ENCODE peak calls at places on chromosomes 2 and 18, in ten cellular contexts. One of them, this sample, is unnamed.

GRCh38 chr2:153360239-153360638 is 118.3 kb downstream of the RPRM start:
- DNase-seq in CD4-positive, alpha-beta T cell: no peak
- DNase-seq in ovary: no peak
- DNase-seq in heart left ventricle: no peak
- DNase-seq in esophagus squamous epithelium: no peak
- DNase-seq in omental fat pad: no peak
- DNase-seq in cardiac muscle cell: peak
- DNase-seq in stomach: no peak
- DNase-seq in kidney: peak
- DNase-seq in endothelial cell: no peak
- DNase-seq in this sample: no peak

GRCh38 chr2:170454471-170455372 is 260.4 kb upstream of the SP5 start:
- DNase-seq in kidney: no peak
- DNase-seq in omental fat pad: no peak
- DNase-seq in ovary: no peak
- DNase-seq in endothelial cell: no peak
- DNase-seq in stomach: no peak
- DNase-seq in CD4-positive, alpha-beta T cell: no peak
- DNase-seq in cardiac muscle cell: no peak
- DNase-seq in heart left ventricle: no peak
- DNase-seq in esophagus squamous epithelium: no peak
- DNase-seq in this sample: no peak

GRCh38 chr2:176637497-176638166 is 368.4 kb downstream of the MTX2 start:
- DNase-seq in heart left ventricle: peak
- DNase-seq in omental fat pad: no peak
- DNase-seq in endothelial cell: peak
- DNase-seq in esophagus squamous epithelium: no peak
- DNase-seq in cardiac muscle cell: no peak
- DNase-seq in CD4-positive, alpha-beta T cell: no peak
- DNase-seq in kidney: peak
- DNase-seq in ovary: peak
- DNase-seq in stomach: no peak
- DNase-seq in this sample: no peak

GRCh38 chr2:55883339-55883738 is 40.2 kb downstream of the EFEMP1 start:
- DNase-seq in kidney: no peak
- DNase-seq in stomach: peak
- DNase-seq in CD4-positive, alpha-beta T cell: no peak
- DNase-seq in heart left ventricle: no peak
- DNase-seq in cardiac muscle cell: no peak
- DNase-seq in ovary: peak
- DNase-seq in esophagus squamous epithelium: no peak
- DNase-seq in omental fat pad: no peak
- DNase-seq in endothelial cell: no peak
- DNase-seq in this sample: no peak

GRCh38 chr2:120805590-120805989 is 69.9 kb downstream of the GLI2 start:
- DNase-seq in stomach: no peak
- DNase-seq in cardiac muscle cell: no peak
- DNase-seq in CD4-positive, alpha-beta T cell: no peak
- DNase-seq in omental fat pad: no peak
- DNase-seq in endothelial cell: no peak
- DNase-seq in heart left ventricle: no peak
- DNase-seq in kidney: no peak
- DNase-seq in esophagus squamous epithelium: no peak
- DNase-seq in ovary: no peak
- DNase-seq in this sample: no peak

GRCh38 chr2:176557821-176558220 is 288.6 kb downstream of the MTX2 start:
- DNase-seq in omental fat pad: no peak
- DNase-seq in heart left ventricle: no peak
- DNase-seq in esophagus squamous epithelium: no peak
- DNase-seq in CD4-positive, alpha-beta T cell: no peak
- DNase-seq in stomach: no peak
- DNase-seq in kidney: no peak
- DNase-seq in ovary: no peak
- DNase-seq in endothelial cell: no peak
- DNase-seq in cardiac muscle cell: no peak
- DNase-seq in this sample: no peak

GRCh38 chr18:39655341-39655740 is 2089.7 kb upstream of the CELF4 start:
- DNase-seq in heart left ventricle: no peak
- DNase-seq in kidney: no peak
- DNase-seq in stomach: no peak
- DNase-seq in omental fat pad: no peak
- DNase-seq in cardiac muscle cell: no peak
- DNase-seq in endothelial cell: no peak
- DNase-seq in esophagus squamous epithelium: no peak
- DNase-seq in CD4-positive, alpha-beta T cell: no peak
- DNase-seq in ovary: no peak
- DNase-seq in this sample: no peak

GRCh38 chr2:98757904-98758421 is 27.0 kb upstream of the MGAT4A start:
- DNase-seq in heart left ventricle: peak
- DNase-seq in cardiac muscle cell: no peak
- DNase-seq in CD4-positive, alpha-beta T cell: no peak
- DNase-seq in esophagus squamous epithelium: peak
- DNase-seq in endothelial cell: no peak
- DNase-seq in stomach: peak
- DNase-seq in kidney: peak
- DNase-seq in ovary: peak
- DNase-seq in omental fat pad: no peak
- DNase-seq in this sample: no peak

GRCh38 chr2:181613241-181613640 is 43.7 kb downstream of the CERKL start:
- DNase-seq in heart left ventricle: no peak
- DNase-seq in omental fat pad: no peak
- DNase-seq in cardiac muscle cell: no peak
- DNase-seq in stomach: no peak
- DNase-seq in kidney: no peak
- DNase-seq in CD4-positive, alpha-beta T cell: no peak
- DNase-seq in esophagus squamous epithelium: no peak
- DNase-seq in ovary: no peak
- DNase-seq in endothelial cell: no peak
- DNase-seq in this sample: no peak

GRCh38 chr2:63741884-63742583 is 99.7 kb upstream of the UGP2 start:
- DNase-seq in CD4-positive, alpha-beta T cell: no peak
- DNase-seq in esophagus squamous epithelium: no peak
- DNase-seq in heart left ventricle: no peak
- DNase-seq in kidney: no peak
- DNase-seq in ovary: no peak
- DNase-seq in omental fat pad: no peak
- DNase-seq in cardiac muscle cell: no peak
- DNase-seq in endothelial cell: no peak
- DNase-seq in stomach: no peak
- DNase-seq in this sample: no peak

GRCh38 chr2:26139269-26140183 is 33.4 kb upstream of the GAREM2 start:
- DNase-seq in esophagus squamous epithelium: no peak
- DNase-seq in stomach: peak
- DNase-seq in cardiac muscle cell: no peak
- DNase-seq in kidney: no peak
- DNase-seq in CD4-positive, alpha-beta T cell: no peak
- DNase-seq in omental fat pad: no peak
- DNase-seq in heart left ventricle: no peak
- DNase-seq in ovary: no peak
- DNase-seq in endothelial cell: no peak
- DNase-seq in this sample: no peak

GRCh38 chr2:28435796-28436425 is 43.3 kb downstream of the FOSL2 start:
- DNase-seq in CD4-positive, alpha-beta T cell: no peak
- DNase-seq in stomach: no peak
- DNase-seq in heart left ventricle: no peak
- DNase-seq in ovary: no peak
- DNase-seq in endothelial cell: no peak
- DNase-seq in esophagus squamous epithelium: no peak
- DNase-seq in cardiac muscle cell: no peak
- DNase-seq in kidney: no peak
- DNase-seq in omental fat pad: no peak
- DNase-seq in this sample: no peak

GRCh38 chr2:28434600-28434989 is 41.9 kb downstream of the FOSL2 start:
- DNase-seq in CD4-positive, alpha-beta T cell: no peak
- DNase-seq in heart left ventricle: no peak
- DNase-seq in kidney: no peak
- DNase-seq in ovary: no peak
- DNase-seq in cardiac muscle cell: no peak
- DNase-seq in esophagus squamous epithelium: no peak
- DNase-seq in stomach: no peak
- DNase-seq in endothelial cell: no peak
- DNase-seq in omental fat pad: no peak
- DNase-seq in this sample: no peak

GRCh38 chr2:28437142-28437835 is 44.6 kb downstream of the FOSL2 start:
- DNase-seq in kidney: peak
- DNase-seq in omental fat pad: no peak
- DNase-seq in CD4-positive, alpha-beta T cell: no peak
- DNase-seq in endothelial cell: no peak
- DNase-seq in esophagus squamous epithelium: no peak
- DNase-seq in heart left ventricle: no peak
- DNase-seq in cardiac muscle cell: no peak
- DNase-seq in ovary: no peak
- DNase-seq in stomach: no peak
- DNase-seq in this sample: no peak

GRCh38 chr2:28437918-28438317 is 45.3 kb downstream of the FOSL2 start:
- DNase-seq in CD4-positive, alpha-beta T cell: no peak
- DNase-seq in esophagus squamous epithelium: no peak
- DNase-seq in heart left ventricle: no peak
- DNase-seq in omental fat pad: no peak
- DNase-seq in kidney: no peak
- DNase-seq in endothelial cell: no peak
- DNase-seq in ovary: no peak
- DNase-seq in cardiac muscle cell: peak
- DNase-seq in stomach: no peak
- DNase-seq in this sample: no peak

GRCh38 chr2:28436525-28437051 is 43.9 kb downstream of the FOSL2 start:
- DNase-seq in esophagus squamous epithelium: no peak
- DNase-seq in endothelial cell: no peak
- DNase-seq in cardiac muscle cell: no peak
- DNase-seq in CD4-positive, alpha-beta T cell: no peak
- DNase-seq in omental fat pad: no peak
- DNase-seq in stomach: no peak
- DNase-seq in ovary: no peak
- DNase-seq in kidney: peak
- DNase-seq in heart left ventricle: no peak
- DNase-seq in this sample: no peak
- TF ChIP-seq CTCF in esophagus squamous epithelium: no peak
- TF ChIP-seq CTCF in endothelial cell: no peak
- TF ChIP-seq CTCF in cardiac muscle cell: no peak
- TF ChIP-seq CTCF in CD4-positive, alpha-beta T cell: no peak
- TF ChIP-seq CTCF in omental fat pad: no peak
- TF ChIP-seq CTCF in stomach: no peak
- TF ChIP-seq CTCF in ovary: no peak
- TF ChIP-seq CTCF in kidney: no peak
- TF ChIP-seq CTCF in heart left ventricle: no peak
- TF ChIP-seq CTCF in this sample: no peak

DNA sequence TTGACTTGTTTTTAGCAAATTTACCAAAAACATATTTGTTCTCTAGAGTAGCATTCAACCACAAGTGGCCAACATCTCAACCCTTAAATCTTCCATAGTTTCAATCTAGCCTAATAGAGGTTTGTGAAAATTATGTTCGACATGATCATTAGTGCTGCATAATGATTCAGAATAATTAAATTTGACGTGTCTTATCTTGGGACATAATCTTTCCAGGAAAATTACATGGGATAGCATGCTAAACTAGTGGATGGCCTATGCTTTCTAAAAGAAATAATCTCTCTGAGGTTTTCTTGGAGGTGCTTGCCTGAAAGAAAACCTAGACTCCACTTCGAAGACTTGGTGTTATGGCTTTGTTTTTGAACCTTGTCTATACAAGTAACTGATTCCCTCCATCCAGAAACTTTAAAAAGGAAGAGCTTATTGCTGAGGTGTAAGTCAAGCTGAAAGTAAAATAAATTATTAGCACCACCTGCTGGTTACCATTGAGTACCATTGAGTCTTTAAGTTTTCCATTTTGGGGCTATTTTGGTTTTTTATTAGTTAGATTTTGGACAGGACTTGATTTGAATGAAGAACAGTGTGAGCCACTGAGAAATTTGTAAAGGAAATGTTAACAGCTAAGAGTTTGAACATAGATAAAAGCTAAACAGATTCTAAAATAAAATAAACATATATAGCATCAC is 32.7 kb downstream of the COX7A2L start:
- DNase-seq in CD4-positive, alpha-beta T cell: no peak
- DNase-seq in esophagus squamous epithelium: no peak
- DNase-seq in stomach: no peak
- DNase-seq in cardiac muscle cell: peak
- DNase-seq in heart left ventricle: no peak
- DNase-seq in ovary: no peak
- DNase-seq in kidney: no peak
- DNase-seq in omental fat pad: no peak
- DNase-seq in endothelial cell: no peak
- DNase-seq in this sample: no peak
- TF ChIP-seq CTCF in CD4-positive, alpha-beta T cell: peak
- TF ChIP-seq CTCF in esophagus squamous epithelium: peak
- TF ChIP-seq CTCF in stomach: peak
- TF ChIP-seq CTCF in cardiac muscle cell: peak
- TF ChIP-seq CTCF in heart left ventricle: peak
- TF ChIP-seq CTCF in ovary: peak
- TF ChIP-seq CTCF in kidney: peak
- TF ChIP-seq CTCF in omental fat pad: no peak
- TF ChIP-seq CTCF in endothelial cell: peak
- TF ChIP-seq CTCF in this sample: peak

GRCh38 chr18:53701697-53702096 is 522.8 kb downstream of the MBD2 start:
- DNase-seq in cardiac muscle cell: no peak
- DNase-seq in kidney: no peak
- DNase-seq in omental fat pad: no peak
- DNase-seq in stomach: no peak
- DNase-seq in ovary: no peak
- DNase-seq in heart left ventricle: no peak
- DNase-seq in endothelial cell: no peak
- DNase-seq in CD4-positive, alpha-beta T cell: no peak
- DNase-seq in esophagus squamous epithelium: no peak
- DNase-seq in this sample: no peak

GRCh38 chr18:53702480-53702879 is 522.0 kb downstream of the MBD2 start:
- DNase-seq in omental fat pad: no peak
- DNase-seq in kidney: no peak
- DNase-seq in CD4-positive, alpha-beta T cell: no peak
- DNase-seq in cardiac muscle cell: no peak
- DNase-seq in esophagus squamous epithelium: no peak
- DNase-seq in endothelial cell: no peak
- DNase-seq in stomach: no peak
- DNase-seq in heart left ventricle: no peak
- DNase-seq in ovary: no peak
- DNase-seq in this sample: no peak

GRCh38 chr18:53698907-53699306 is 525.6 kb downstream of the MBD2 start:
- DNase-seq in heart left ventricle: no peak
- DNase-seq in kidney: no peak
- DNase-seq in esophagus squamous epithelium: no peak
- DNase-seq in stomach: peak
- DNase-seq in omental fat pad: no peak
- DNase-seq in endothelial cell: peak
- DNase-seq in ovary: no peak
- DNase-seq in cardiac muscle cell: peak
- DNase-seq in CD4-positive, alpha-beta T cell: no peak
- DNase-seq in this sample: no peak
- TF ChIP-seq CTCF in heart left ventricle: peak
- TF ChIP-seq CTCF in kidney: peak
- TF ChIP-seq CTCF in esophagus squamous epithelium: no peak
- TF ChIP-seq CTCF in stomach: peak
- TF ChIP-seq CTCF in omental fat pad: no peak
- TF ChIP-seq CTCF in endothelial cell: no peak
- TF ChIP-seq CTCF in ovary: no peak
- TF ChIP-seq CTCF in cardiac muscle cell: peak
- TF ChIP-seq CTCF in CD4-positive, alpha-beta T cell: no peak
- TF ChIP-seq CTCF in this sample: no peak

DNA sequence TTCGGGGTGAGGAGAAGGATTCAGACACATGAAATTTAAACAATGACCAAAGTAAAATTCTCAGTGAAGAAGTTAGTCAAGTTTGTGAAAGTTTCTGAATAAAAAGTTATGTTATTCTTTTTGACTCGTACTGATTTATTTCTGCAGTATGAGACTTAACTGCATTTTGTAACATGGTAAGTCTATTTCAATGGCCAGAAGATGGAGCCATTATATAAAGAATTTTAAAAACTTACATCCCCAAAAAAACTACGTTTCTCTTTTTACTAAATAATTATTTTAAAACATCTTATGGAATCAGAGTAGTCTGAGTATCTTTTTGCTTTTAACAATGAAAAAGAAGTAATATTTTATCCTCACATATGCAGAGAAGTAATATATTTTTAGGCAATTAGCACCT is 51.4 kb upstream of the SCN1A start:
- DNase-seq in CD4-positive, alpha-beta T cell: no peak
- DNase-seq in heart left ventricle: no peak
- DNase-seq in cardiac muscle cell: no peak
- DNase-seq in kidney: no peak
- DNase-seq in omental fat pad: no peak
- DNase-seq in esophagus squamous epithelium: no peak
- DNase-seq in ovary: no peak
- DNase-seq in endothelial cell: no peak
- DNase-seq in stomach: no peak
- DNase-seq in this sample: no peak
- TF ChIP-seq CTCF in CD4-positive, alpha-beta T cell: no peak
- TF ChIP-seq CTCF in heart left ventricle: no peak
- TF ChIP-seq CTCF in cardiac muscle cell: peak
- TF ChIP-seq CTCF in kidney: no peak
- TF ChIP-seq CTCF in omental fat pad: no peak
- TF ChIP-seq CTCF in esophagus squamous epithelium: no peak
- TF ChIP-seq CTCF in ovary: no peak
- TF ChIP-seq CTCF in endothelial cell: no peak
- TF ChIP-seq CTCF in stomach: no peak
- TF ChIP-seq CTCF in this sample: no peak

This sample was measured in natural killer cell.